ENCODE peak calls at places on chromosomes 2 and 18, in four cellular contexts. L, I, H and F are unnamed samples.

GRCh38 chr18:9365406-9365805 is 30.8 kb downstream of the TWSG1 start:
- DNase-seq in L (no peak), I (no peak), H (no peak), F (no peak)

GRCh38 chr2:25787020-25787419 is 91.3 kb downstream of the ASXL2 start:
- DNase-seq in L (peak), I (no peak), H (no peak), F (no peak)

GRCh38 chr2:25301453-25302352 is 40.0 kb downstream of the DNMT3A start:
- DNase-seq in L (no peak), I (no peak), H (no peak), F (peak)

GRCh38 chr2:160096414-160096813 is 34.0 kb upstream of the PLA2R1 start:
- DNase-seq in L (no peak), I (no peak), H (no peak), F (no peak)

GRCh38 chr2:45652090-45653050 is 895 bp downstream of the PRKCE start:
- DNase-seq in L (no peak), I (peak), H (peak), F (peak)

GRCh38 chr2:153940511-153940910 is 68.8 kb downstream of the GALNT13 start:
- DNase-seq in L (no peak), I (no peak), H (no peak), F (no peak)

GRCh38 chr2:233972941-233973575 is 55.9 kb downstream of the TRPM8 start:
- DNase-seq in L (no peak), I (no peak), H (no peak), F (no peak)

GRCh38 chr18:54845788-54846187 is 17.5 kb downstream of the RAB27B start:
- DNase-seq in L (no peak), I (no peak), H (no peak), F (no peak)

GRCh38 chr2:228016402-228016801 is 145.0 kb downstream of the DAW1 start:
- DNase-seq in L (no peak), I (no peak), H (no peak), F (no peak)

GRCh38 chr2:169093535-169093934 is 24.2 kb downstream of the DHRS9 start:
- DNase-seq in L (no peak), I (no peak), H (no peak), F (no peak)

GRCh38 chr2:191376981-191377629 is 131.9 kb downstream of the MYO1B start:
- DNase-seq in L (peak), I (peak), H (peak), F (peak)

GRCh38 chr2:237125967-237126366 is 40.3 kb downstream of the COPS8 start:
- DNase-seq in L (peak), I (no peak), H (peak), F (no peak)

GRCh38 chr2:121736462-121737336 is at the start of gene NIFK:
- DNase-seq in L (peak), I (peak), H (peak), F (peak)

DNA sequence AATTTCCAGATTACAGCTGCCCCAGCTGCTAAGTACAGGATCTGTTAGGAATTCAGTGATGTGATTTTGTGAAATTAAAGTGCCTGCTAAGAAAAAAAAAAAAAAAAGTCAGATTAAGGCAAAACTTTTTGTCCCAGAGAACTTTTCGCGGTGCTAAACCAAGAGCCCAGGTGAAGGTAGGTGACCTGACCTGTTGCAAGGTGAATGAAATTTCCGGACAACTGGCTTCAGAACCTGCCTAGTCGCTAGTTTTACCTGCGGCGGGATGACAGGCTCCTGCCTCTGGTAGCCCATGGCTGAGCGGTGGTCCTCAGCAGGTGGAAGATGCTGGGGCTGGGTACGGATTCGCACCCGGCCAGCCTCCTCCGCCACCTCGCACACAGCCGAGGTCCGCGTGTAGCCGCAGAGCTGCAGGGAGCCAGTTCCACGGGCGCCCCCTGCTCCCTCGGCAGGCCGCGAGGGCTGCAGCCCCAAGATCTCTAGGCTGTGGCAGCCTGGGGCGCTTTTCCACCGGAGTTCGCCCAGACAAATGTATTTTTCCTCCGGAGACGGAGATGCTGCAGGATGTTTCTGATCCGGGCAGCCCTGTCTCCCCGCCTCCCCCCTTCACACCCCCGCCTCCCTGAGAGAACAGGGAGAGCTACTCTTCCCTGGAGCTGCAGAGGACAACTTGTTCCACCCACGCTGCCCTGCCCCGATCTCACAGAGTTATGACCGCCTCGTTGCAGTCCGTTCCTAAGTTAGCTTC is at the start of gene SLC38A11:
- DNase-seq in L (no peak), I (peak), H (peak), F (peak)
- H3K4me3 ChIP-seq in L (peak), I (peak), H (peak), F (peak)

DNA sequence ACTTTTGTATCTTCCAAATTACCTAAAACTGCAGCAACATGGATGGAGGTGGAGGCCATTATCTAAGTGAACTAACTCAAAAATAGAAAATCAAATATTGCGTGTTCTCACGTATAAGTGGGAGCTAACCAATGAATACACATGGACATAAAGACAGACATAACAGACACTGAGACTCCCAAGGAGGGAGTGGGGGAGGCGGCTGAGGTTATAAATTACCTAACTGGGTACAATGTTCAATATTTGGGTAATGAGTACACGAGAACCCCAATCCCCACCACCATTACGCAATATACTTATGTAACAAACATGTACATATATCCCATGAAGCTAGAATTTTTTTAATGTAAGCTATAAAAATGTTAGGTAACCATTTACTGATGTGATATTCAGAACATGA is 119.8 kb downstream of the RTTN start:
- DNase-seq in L (no peak), I (no peak), H (no peak), F (no peak)
- TF ChIP-seq EP300 in L (no peak), I (no peak), H (no peak), F (no peak)

DNA sequence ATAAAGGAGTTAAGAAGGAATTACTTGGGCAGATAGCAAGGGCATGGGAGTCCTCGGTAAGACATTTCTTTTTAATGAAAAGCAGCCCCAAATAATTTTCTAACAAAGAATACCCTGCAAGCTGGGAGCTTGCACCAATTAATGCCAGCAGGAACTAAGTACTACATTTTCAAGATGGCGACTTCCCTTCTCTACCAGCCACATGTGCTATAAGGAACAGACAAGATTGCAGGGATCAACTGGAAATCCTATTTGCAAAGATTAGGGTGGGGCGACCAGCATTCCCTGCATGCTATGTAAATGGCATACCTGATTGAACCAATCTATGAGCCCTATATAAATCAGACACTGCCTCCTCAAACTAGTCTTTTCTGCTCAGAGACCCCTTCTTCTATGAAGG is 827.5 kb downstream of the ADCYAP1 start:
- DNase-seq in L (no peak), I (no peak), H (no peak), F (no peak)
- TF ChIP-seq POLR2A in L (no peak), I (no peak), H (no peak), F (no peak)

DNA sequence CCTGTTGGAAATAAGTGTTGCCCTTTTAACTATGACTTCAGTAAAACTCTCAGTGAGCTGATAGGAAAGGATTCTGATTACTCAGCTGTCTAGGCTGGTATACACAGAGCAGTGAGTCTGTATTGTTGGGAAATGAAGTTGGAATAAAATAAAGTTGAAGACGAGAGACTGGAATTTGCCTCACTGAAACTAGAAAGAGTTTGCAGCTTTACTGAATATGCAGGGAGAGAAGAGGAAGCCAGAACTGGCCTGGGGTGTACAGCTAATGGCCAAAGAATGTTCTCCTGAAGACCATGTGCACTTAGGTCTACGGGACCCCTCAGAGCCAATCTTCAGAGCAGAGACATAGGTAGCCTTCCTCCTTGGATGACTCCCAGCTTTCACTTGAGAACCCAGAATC is 26.5 kb downstream of the EIF4E2 start:
- DNase-seq in L (no peak), I (no peak), H (no peak), F (no peak)
- H3K4me3 ChIP-seq in L (no peak), I (no peak), H (no peak), F (no peak)

GRCh38 chr2:29821591-29821990 is 99.8 kb downstream of the ALK start:
- DNase-seq in L (no peak), I (no peak), H (no peak), F (no peak)

GRCh38 chr2:29819570-29819969 is 101.8 kb downstream of the ALK start:
- DNase-seq in L (no peak), I (no peak), H (no peak), F (no peak)

GRCh38 chr2:29817846-29818680 is 103.3 kb downstream of the ALK start:
- DNase-seq in L (no peak), I (no peak), H (no peak), F (no peak)
- TF ChIP-seq EP300 in L (no peak), I (no peak), H (no peak), F (no peak)

GRCh38 chr2:85600951-85601770 is 1.3 kb downstream of the TMEM150A start:
- DNase-seq in L (no peak), I (no peak), H (no peak), F (no peak)
- TF ChIP-seq POLR2A in L (no peak), I (no peak), H (no peak), F (no peak)

DNA sequence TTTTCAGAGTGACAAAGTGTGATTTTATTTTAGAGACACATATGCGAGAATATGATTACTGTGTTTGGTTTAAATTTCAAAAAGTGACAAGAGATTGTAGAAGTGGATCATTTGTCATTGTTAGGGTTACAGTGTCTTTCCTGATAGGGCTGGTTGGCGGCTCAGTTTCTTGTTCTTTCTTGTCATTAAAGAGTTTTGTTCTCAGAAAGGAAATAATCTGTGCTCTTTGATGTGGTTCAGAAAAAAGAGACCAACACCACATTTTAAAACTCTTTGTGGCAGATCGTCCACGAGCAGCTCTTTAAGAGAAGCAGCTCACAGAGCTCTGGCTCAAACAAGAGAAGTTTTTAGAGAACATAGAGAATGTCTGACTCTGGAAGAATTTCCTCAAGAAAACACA is 45.6 kb upstream of the ZNF532 start:
- DNase-seq in L (no peak), I (no peak), H (no peak), F (no peak)
- H3K4me3 ChIP-seq in L (no peak), I (no peak), H (no peak), F (no peak)

GRCh38 chr2:69386376-69386775 is 651 bp downstream of the GFPT1 start:
- DNase-seq in L (peak), I (no peak), H (no peak), F (no peak)

GRCh38 chr2:69389271-69389670 is 2.2 kb upstream of the GFPT1 start:
- DNase-seq in L (no peak), I (no peak), H (no peak), F (no peak)

GRCh38 chr2:69385443-69386151 is 1.4 kb downstream of the GFPT1 start:
- DNase-seq in L (no peak), I (no peak), H (no peak), F (peak)

GRCh38 chr2:69387770-69388481 is 899 bp upstream of the GFPT1 start:
- DNase-seq in L (peak), I (no peak), H (no peak), F (no peak)

GRCh38 chr2:69386789-69387734 is at the start of gene GFPT1:
- DNase-seq in L (peak), I (peak), H (peak), F (peak)
- TF ChIP-seq EP300 in L (no peak), I (peak), H (no peak), F (no peak)